ENCODE peak calls at places on chromosome 20, in five cellular contexts. One of them, this sample, is unnamed.

GRCh38 chr20:15205719-15206118 is 868.3 kb upstream of the FLRT3 start:
- DNase-seq in kidney glomerular epithelial cell: no peak
- DNase-seq in GM12865: no peak
- DNase-seq in NT2/D1: no peak
- DNase-seq in tibial artery: no peak
- DNase-seq in this sample: no peak

GRCh38 chr20:20205141-20205861 is 153.0 kb downstream of the CFAP61 start:
- DNase-seq in GM12865: no peak
- DNase-seq in tibial artery: no peak
- DNase-seq in NT2/D1: no peak
- DNase-seq in kidney glomerular epithelial cell: no peak
- DNase-seq in this sample: no peak

GRCh38 chr20:25009218-25010145 is 16.9 kb upstream of the APMAP start:
- DNase-seq in tibial artery: peak
- DNase-seq in GM12865: no peak
- DNase-seq in kidney glomerular epithelial cell: no peak
- DNase-seq in NT2/D1: no peak
- DNase-seq in this sample: no peak

GRCh38 chr20:51926670-51927305 is 124.5 kb upstream of the SALL4 start:
- DNase-seq in kidney glomerular epithelial cell: no peak
- DNase-seq in NT2/D1: no peak
- DNase-seq in tibial artery: no peak
- DNase-seq in GM12865: no peak
- DNase-seq in this sample: no peak

GRCh38 chr20:33393609-33394008 is 7.7 kb downstream of the CDK5RAP1 start:
- DNase-seq in tibial artery: no peak
- DNase-seq in NT2/D1: no peak
- DNase-seq in GM12865: no peak
- DNase-seq in kidney glomerular epithelial cell: no peak
- DNase-seq in this sample: no peak

GRCh38 chr20:44068780-44069191 is 118.2 kb downstream of the JPH2 start:
- DNase-seq in kidney glomerular epithelial cell: no peak
- DNase-seq in GM12865: no peak
- DNase-seq in tibial artery: peak
- DNase-seq in NT2/D1: no peak
- DNase-seq in this sample: no peak

GRCh38 chr20:53586640-53587039 is 7.0 kb downstream of the ZNF217 start:
- DNase-seq in kidney glomerular epithelial cell: no peak
- DNase-seq in GM12865: no peak
- DNase-seq in NT2/D1: no peak
- DNase-seq in tibial artery: no peak
- DNase-seq in this sample: no peak

GRCh38 chr20:13290724-13291123 is 69.7 kb downstream of the ISM1 start:
- DNase-seq in NT2/D1: no peak
- DNase-seq in tibial artery: no peak
- DNase-seq in GM12865: no peak
- DNase-seq in kidney glomerular epithelial cell: no peak
- DNase-seq in this sample: no peak

This sample was measured in GM13976.